ENCODE peak calls at places on chromosomes 13 and 19, in six cellular contexts. One of them, this sample, is unnamed.

GRCh38 chr19:35478794-35479193 is 11.5 kb downstream of the KRTDAP start:
- DNase-seq in choroid plexus epithelial cell: no peak
- DNase-seq in HFFc6: no peak
- DNase-seq in H9: no peak
- DNase-seq in psoas muscle: no peak
- DNase-seq in hepatocyte: no peak
- DNase-seq in this sample: no peak

GRCh38 chr13:52809310-52809769 is 39.1 kb downstream of the PCDH8 start:
- DNase-seq in H9: peak; percentile 84
- DNase-seq in hepatocyte: peak; percentile 82
- DNase-seq in psoas muscle: peak; percentile 24
- DNase-seq in choroid plexus epithelial cell: peak; percentile 59
- DNase-seq in HFFc6: peak; percentile 78
- DNase-seq in this sample: peak; percentile 52

GRCh38 chr13:85828094-85828684 is 29.0 kb upstream of the SLITRK6 start:
- DNase-seq in hepatocyte: peak; percentile 30
- DNase-seq in psoas muscle: no peak
- DNase-seq in H9: no peak
- DNase-seq in HFFc6: no peak
- DNase-seq in choroid plexus epithelial cell: peak; percentile 51
- DNase-seq in this sample: no peak

GRCh38 chr13:59623516-59623915 is 540.2 kb downstream of the DIAPH3 start:
- DNase-seq in psoas muscle: no peak
- DNase-seq in hepatocyte: no peak
- DNase-seq in choroid plexus epithelial cell: no peak
- DNase-seq in H9: no peak
- DNase-seq in HFFc6: no peak
- DNase-seq in this sample: no peak

GRCh38 chr13:99050983-99051488 is 73.2 kb upstream of the DOCK9 start:
- DNase-seq in H9: no peak
- DNase-seq in HFFc6: no peak
- DNase-seq in choroid plexus epithelial cell: no peak
- DNase-seq in psoas muscle: no peak
- DNase-seq in hepatocyte: no peak
- DNase-seq in this sample: no peak

GRCh38 chr19:58117841-58118575 is 20.0 kb upstream of the ZSCAN18 start:
- DNase-seq in psoas muscle: no peak
- DNase-seq in HFFc6: no peak
- DNase-seq in hepatocyte: no peak
- DNase-seq in choroid plexus epithelial cell: no peak
- DNase-seq in H9: no peak
- DNase-seq in this sample: no peak

GRCh38 chr19:40383668-40384248 is 6.2 kb downstream of the HIPK4 start:
- DNase-seq in choroid plexus epithelial cell: no peak
- DNase-seq in H9: no peak
- DNase-seq in hepatocyte: no peak
- DNase-seq in psoas muscle: no peak
- DNase-seq in HFFc6: no peak
- DNase-seq in this sample: no peak

GRCh38 chr13:113297370-113297871 is 382 bp downstream of the LAMP1 start:
- DNase-seq in H9: peak; percentile 45
- DNase-seq in HFFc6: peak; percentile 15
- DNase-seq in choroid plexus epithelial cell: peak; percentile 37
- DNase-seq in hepatocyte: peak; percentile 34
- DNase-seq in psoas muscle: no peak
- DNase-seq in this sample: peak; percentile 42

GRCh38 chr19:19562665-19563347 is 24.7 kb downstream of the CILP2 start:
- DNase-seq in H9: no peak
- DNase-seq in HFFc6: no peak
- DNase-seq in choroid plexus epithelial cell: no peak
- DNase-seq in psoas muscle: no peak
- DNase-seq in hepatocyte: no peak
- DNase-seq in this sample: no peak

GRCh38 chr19:46515879-46516350 is 20.2 kb upstream of the PNMA8B start:
- DNase-seq in hepatocyte: peak; percentile 50
- DNase-seq in H9: peak; percentile 35
- DNase-seq in psoas muscle: no peak
- DNase-seq in choroid plexus epithelial cell: peak; percentile 67
- DNase-seq in HFFc6: peak; percentile 27
- DNase-seq in this sample: no peak

GRCh38 chr13:106118996-106119395 is 416.5 kb downstream of the EFNB2 start:
- DNase-seq in hepatocyte: no peak
- DNase-seq in HFFc6: no peak
- DNase-seq in choroid plexus epithelial cell: peak; percentile 42
- DNase-seq in H9: no peak
- DNase-seq in psoas muscle: no peak
- DNase-seq in this sample: no peak

GRCh38 chr13:113148940-113149503 is 9.4 kb upstream of the PROZ start:
- DNase-seq in HFFc6: no peak
- DNase-seq in psoas muscle: no peak
- DNase-seq in H9: peak; percentile 22
- DNase-seq in choroid plexus epithelial cell: no peak
- DNase-seq in hepatocyte: no peak
- DNase-seq in this sample: no peak

GRCh38 chr19:45584332-45585157 is at the start of gene OPA3:
- DNase-seq in choroid plexus epithelial cell: peak; percentile 100
- DNase-seq in hepatocyte: peak; percentile 100
- DNase-seq in HFFc6: peak; percentile 99
- DNase-seq in psoas muscle: peak; percentile 100
- DNase-seq in H9: peak; percentile 99
- DNase-seq in this sample: peak; percentile 93

GRCh38 chr13:57740719-57741118 is 109.2 kb downstream of the PCDH17 start:
- DNase-seq in choroid plexus epithelial cell: no peak
- DNase-seq in psoas muscle: no peak
- DNase-seq in hepatocyte: no peak
- DNase-seq in HFFc6: no peak
- DNase-seq in H9: no peak
- DNase-seq in this sample: no peak

GRCh38 chr19:3538965-3539742 is at the start of gene TEKTIP1:
- DNase-seq in HFFc6: no peak
- DNase-seq in choroid plexus epithelial cell: peak; percentile 32
- DNase-seq in hepatocyte: no peak
- DNase-seq in psoas muscle: no peak
- DNase-seq in H9: peak; percentile 66
- DNase-seq in this sample: no peak

GRCh38 chr13:99419591-99420243 is 81.6 kb upstream of the TM9SF2 start:
- DNase-seq in psoas muscle: no peak
- DNase-seq in choroid plexus epithelial cell: no peak
- DNase-seq in H9: no peak
- DNase-seq in hepatocyte: no peak
- DNase-seq in HFFc6: no peak
- DNase-seq in this sample: no peak

GRCh38 chr19:44943801-44944249 is 1.8 kb downstream of the APOC4 start:
- DNase-seq in H9: no peak
- DNase-seq in choroid plexus epithelial cell: no peak
- DNase-seq in psoas muscle: peak; percentile 31
- DNase-seq in hepatocyte: no peak
- DNase-seq in HFFc6: no peak
- DNase-seq in this sample: no peak

GRCh38 chr19:16327911-16328823 is 3.5 kb downstream of the KLF2 start:
- DNase-seq in hepatocyte: peak; percentile 63
- DNase-seq in psoas muscle: peak; percentile 86
- DNase-seq in choroid plexus epithelial cell: peak; percentile 92
- DNase-seq in H9: no peak
- DNase-seq in HFFc6: peak; percentile 51
- DNase-seq in this sample: no peak

GRCh38 chr13:102902789-102903347 is 57.0 kb downstream of the ERCC5 start:
- DNase-seq in HFFc6: no peak
- DNase-seq in choroid plexus epithelial cell: peak; percentile 11
- DNase-seq in H9: peak; percentile 73
- DNase-seq in psoas muscle: no peak
- DNase-seq in hepatocyte: peak; percentile 5
- DNase-seq in this sample: no peak

GRCh38 chr13:73767191-73767741 is 366.9 kb downstream of the KLF12 start:
- DNase-seq in hepatocyte: peak; percentile 14
- DNase-seq in choroid plexus epithelial cell: peak; percentile 54
- DNase-seq in psoas muscle: no peak
- DNase-seq in HFFc6: no peak
- DNase-seq in H9: peak; percentile 59
- DNase-seq in this sample: no peak

GRCh38 chr19:6868341-6868740 is 19.0 kb upstream of the ADGRE1 start:
- DNase-seq in choroid plexus epithelial cell: no peak
- DNase-seq in psoas muscle: peak; percentile 21
- DNase-seq in hepatocyte: no peak
- DNase-seq in H9: no peak
- DNase-seq in HFFc6: no peak
- DNase-seq in this sample: no peak

GRCh38 chr13:106873810-106874209 is 305.9 kb upstream of the ARGLU1 start:
- DNase-seq in choroid plexus epithelial cell: no peak
- DNase-seq in HFFc6: no peak
- DNase-seq in H9: no peak
- DNase-seq in psoas muscle: no peak
- DNase-seq in hepatocyte: no peak
- DNase-seq in this sample: no peak

GRCh38 chr13:44306401-44307192 is 67.0 kb upstream of the SERP2 start:
- DNase-seq in choroid plexus epithelial cell: peak; percentile 89
- DNase-seq in psoas muscle: peak; percentile 45
- DNase-seq in hepatocyte: peak; percentile 67
- DNase-seq in HFFc6: peak; percentile 92
- DNase-seq in H9: peak; percentile 60
- DNase-seq in this sample: no peak

GRCh38 chr19:1182727-1183126 is 8.7 kb upstream of the SBNO2 start:
- DNase-seq in choroid plexus epithelial cell: no peak
- DNase-seq in H9: no peak
- DNase-seq in hepatocyte: no peak
- DNase-seq in psoas muscle: no peak
- DNase-seq in HFFc6: no peak
- DNase-seq in this sample: no peak

GRCh38 chr13:26186995-26187394 is 35.1 kb downstream of the RNF6 start:
- DNase-seq in choroid plexus epithelial cell: no peak
- DNase-seq in hepatocyte: no peak
- DNase-seq in psoas muscle: no peak
- DNase-seq in HFFc6: no peak
- DNase-seq in H9: peak; percentile 39
- DNase-seq in this sample: no peak

GRCh38 chr13:104098421-104098820 is 1032.2 kb upstream of the SLC10A2 start:
- DNase-seq in hepatocyte: no peak
- DNase-seq in psoas muscle: no peak
- DNase-seq in H9: no peak
- DNase-seq in HFFc6: no peak
- DNase-seq in choroid plexus epithelial cell: no peak
- DNase-seq in this sample: no peak

GRCh38 chr19:23932878-23933277 is 18.2 kb downstream of the ZNF726 start:
- DNase-seq in HFFc6: no peak
- DNase-seq in choroid plexus epithelial cell: no peak
- DNase-seq in psoas muscle: no peak
- DNase-seq in hepatocyte: no peak
- DNase-seq in H9: no peak
- DNase-seq in this sample: no peak

GRCh38 chr19:13621413-13621812 is 115.1 kb upstream of the CACNA1A start:
- DNase-seq in H9: peak; percentile 88
- DNase-seq in hepatocyte: no peak
- DNase-seq in HFFc6: peak; percentile 97
- DNase-seq in choroid plexus epithelial cell: peak; percentile 86
- DNase-seq in psoas muscle: peak; percentile 14
- DNase-seq in this sample: no peak
- TF ChIP-seq CTCF in H9: no peak
- TF ChIP-seq CTCF in hepatocyte: no peak
- TF ChIP-seq CTCF in HFFc6: peak; percentile 73
- TF ChIP-seq CTCF in choroid plexus epithelial cell: peak; percentile 22
- TF ChIP-seq CTCF in psoas muscle: no peak
- TF ChIP-seq CTCF in this sample: no peak

GRCh38 chr13:21557995-21558394 is 46.0 kb downstream of the MICU2 start:
- DNase-seq in HFFc6: peak; percentile 33
- DNase-seq in psoas muscle: no peak
- DNase-seq in hepatocyte: no peak
- DNase-seq in choroid plexus epithelial cell: peak; percentile 60
- DNase-seq in H9: peak; percentile 40
- DNase-seq in this sample: no peak
- TF ChIP-seq CTCF in HFFc6: peak; percentile 74
- TF ChIP-seq CTCF in psoas muscle: no peak
- TF ChIP-seq CTCF in hepatocyte: peak; percentile 16
- TF ChIP-seq CTCF in choroid plexus epithelial cell: peak; percentile 69
- TF ChIP-seq CTCF in H9: peak; percentile 68
- TF ChIP-seq CTCF in this sample: peak; percentile 41

DNA sequence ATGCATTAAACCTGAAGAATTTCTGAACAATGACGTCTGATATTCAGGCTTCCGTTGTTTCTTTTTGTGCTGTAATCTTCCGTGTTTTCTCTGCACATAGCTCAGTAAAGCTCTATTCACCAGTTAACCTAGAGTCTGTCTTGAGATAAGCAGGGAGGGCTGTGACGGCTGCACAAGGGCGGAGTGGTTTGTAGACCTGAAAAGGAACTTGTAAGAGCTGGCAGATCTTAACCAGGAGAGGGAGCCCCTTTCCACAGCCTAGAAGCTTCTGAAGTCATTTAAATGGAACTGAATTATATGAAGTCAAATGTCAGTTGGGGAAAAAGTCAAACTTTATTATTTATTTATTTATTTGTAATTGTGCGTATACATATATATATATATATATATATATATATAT is 27.5 kb downstream of the DPRX start:
- DNase-seq in psoas muscle: no peak
- DNase-seq in choroid plexus epithelial cell: peak; percentile 39
- DNase-seq in hepatocyte: peak; percentile 88
- DNase-seq in H9: peak; percentile 78
- DNase-seq in HFFc6: no peak
- DNase-seq in this sample: peak; percentile 18
- TF ChIP-seq CTCF in psoas muscle: peak; percentile 23
- TF ChIP-seq CTCF in choroid plexus epithelial cell: peak; percentile 43
- TF ChIP-seq CTCF in hepatocyte: peak; percentile 69
- TF ChIP-seq CTCF in H9: peak; percentile 78
- TF ChIP-seq CTCF in HFFc6: peak; percentile 24
- TF ChIP-seq CTCF in this sample: peak; percentile 71

GRCh38 chr19:11155373-11156120 is at the start of gene SPC24:
- DNase-seq in choroid plexus epithelial cell: peak; percentile 99
- DNase-seq in psoas muscle: peak; percentile 93
- DNase-seq in H9: peak; percentile 98
- DNase-seq in HFFc6: peak; percentile 99
- DNase-seq in hepatocyte: peak; percentile 98
- DNase-seq in this sample: peak; percentile 91
- TF ChIP-seq CTCF in choroid plexus epithelial cell: no peak
- TF ChIP-seq CTCF in psoas muscle: no peak
- TF ChIP-seq CTCF in H9: peak; percentile 10
- TF ChIP-seq CTCF in HFFc6: no peak
- TF ChIP-seq CTCF in hepatocyte: no peak
- TF ChIP-seq CTCF in this sample: no peak

DNA sequence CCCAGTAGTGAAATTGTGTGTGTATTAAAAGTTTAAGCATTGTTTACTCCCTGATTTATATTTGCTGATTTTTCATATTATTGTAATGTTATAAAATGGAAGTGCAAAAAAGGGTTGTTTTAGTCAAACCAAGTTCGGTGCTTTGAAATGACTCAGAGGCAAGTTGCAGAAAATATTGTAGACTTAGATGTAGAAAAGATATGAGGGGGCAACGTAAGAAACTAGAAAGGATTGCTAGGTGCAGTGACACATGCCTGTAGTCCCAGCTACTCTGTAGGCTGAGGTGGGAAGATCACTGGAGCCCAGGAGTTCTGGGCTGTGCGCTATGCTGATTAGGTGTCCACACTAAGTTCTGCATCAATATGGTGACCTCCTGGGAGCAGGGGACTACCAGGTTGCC is 16.1 kb upstream of the LPAR6 start:
- DNase-seq in HFFc6: no peak
- DNase-seq in H9: no peak
- DNase-seq in hepatocyte: no peak
- DNase-seq in psoas muscle: no peak
- DNase-seq in choroid plexus epithelial cell: no peak
- DNase-seq in this sample: no peak
- TF ChIP-seq CTCF in HFFc6: no peak
- TF ChIP-seq CTCF in H9: no peak
- TF ChIP-seq CTCF in hepatocyte: no peak
- TF ChIP-seq CTCF in psoas muscle: no peak
- TF ChIP-seq CTCF in choroid plexus epithelial cell: no peak
- TF ChIP-seq CTCF in this sample: no peak

GRCh38 chr13:49421391-49421790 is 22.5 kb downstream of the CAB39L start:
- DNase-seq in hepatocyte: peak; percentile 19
- DNase-seq in choroid plexus epithelial cell: peak; percentile 28
- DNase-seq in HFFc6: no peak
- DNase-seq in psoas muscle: no peak
- DNase-seq in H9: peak; percentile 78
- DNase-seq in this sample: no peak
- TF ChIP-seq CTCF in hepatocyte: peak; percentile 8
- TF ChIP-seq CTCF in choroid plexus epithelial cell: peak; percentile 30
- TF ChIP-seq CTCF in HFFc6: peak; percentile 24
- TF ChIP-seq CTCF in psoas muscle: no peak
- TF ChIP-seq CTCF in H9: peak; percentile 61
- TF ChIP-seq CTCF in this sample: no peak

This sample was measured in progenitor cell of endocrine pancreas.